ENCODE peak calls at places on chromosomes 1 and 21, in eight cellular contexts. I is spleen; Y is heart right ventricle; G is astrocyte of the spinal cord; T is CD4-positive, alpha-beta T cell; S is transverse colon; B is tibial nerve; N is NCI-H2081. R is an unnamed sample.

GRCh38 chr1:10626011-10626731 is 151.4 kb downstream of the PEX14 start:
- DNase-seq in N (no peak), T (no peak), I (peak), G (no peak), S (no peak), B (no peak), Y (no peak), R (no peak)

GRCh38 chr1:65165269-65166002 is 17.4 kb downstream of the AK4 start:
- DNase-seq in S (no peak), G (no peak), N (no peak), I (no peak), T (no peak), B (no peak), Y (peak), R (no peak)

GRCh38 chr1:168728452-168729404 is at the start of gene DPT:
- DNase-seq in Y (peak), T (no peak), I (no peak), S (no peak), G (no peak), B (peak), N (no peak), R (no peak)

GRCh38 chr1:85295006-85295431 is 18.6 kb upstream of the BCL10 start:
- DNase-seq in S (no peak), I (no peak), B (no peak), Y (no peak), N (no peak), G (peak), T (no peak), R (peak)

GRCh38 chr1:13723810-13724209 is 23.8 kb downstream of the PRDM2 start:
- DNase-seq in T (no peak), N (no peak), G (no peak), I (no peak), B (no peak), S (no peak), Y (no peak), R (no peak)

GRCh38 chr1:41894101-41894620 is 24.6 kb downstream of the HIVEP3 start:
- DNase-seq in S (no peak), G (no peak), B (no peak), I (no peak), Y (no peak), N (no peak), T (no peak), R (no peak)

GRCh38 chr1:28751315-28752056 is 14.7 kb downstream of the YTHDF2 start:
- DNase-seq in Y (no peak), G (peak), B (no peak), S (no peak), I (no peak), T (no peak), N (no peak), R (peak)

GRCh38 chr1:5297199-5297877 is 642.9 kb downstream of the AJAP1 start:
- DNase-seq in N (no peak), Y (peak), B (peak), I (no peak), T (no peak), G (no peak), S (no peak), R (no peak)

GRCh38 chr1:33319186-33319948 is 1.5 kb downstream of the A3GALT2 start:
- DNase-seq in B (no peak), T (no peak), G (no peak), N (no peak), I (peak), Y (no peak), S (no peak), R (no peak)

GRCh38 chr1:25549273-25550154 is 6.1 kb downstream of the LDLRAP1 start:
- DNase-seq in B (no peak), I (peak), S (peak), N (no peak), Y (peak), T (peak), G (peak), R (peak)

GRCh38 chr1:38046333-38046883 is at the start of gene POU3F1:
- DNase-seq in S (no peak), B (no peak), T (peak), N (no peak), I (peak), G (no peak), Y (peak), R (no peak)

GRCh38 chr1:31879981-31880608 is 58.1 kb downstream of the PTP4A2 start:
- DNase-seq in G (no peak), Y (no peak), S (no peak), I (no peak), T (no peak), B (no peak), N (no peak), R (no peak)

GRCh38 chr1:177340601-177341067 is 169.9 kb downstream of the BRINP2 start:
- DNase-seq in N (no peak), G (no peak), Y (no peak), S (no peak), B (no peak), I (no peak), T (no peak), R (no peak)

GRCh38 chr1:28313710-28314510 is 14.9 kb upstream of the MED18 start:
- DNase-seq in G (no peak), N (no peak), S (peak), I (peak), Y (no peak), T (no peak), B (no peak), R (peak)

GRCh38 chr21:34534522-34534921 is 22.5 kb upstream of the KCNE1 start:
- DNase-seq in Y (no peak), B (no peak), S (no peak), T (no peak), N (no peak), I (no peak), G (peak), R (no peak)

GRCh38 chr1:39898648-39899603 is 2.8 kb downstream of the MYCL start:
- DNase-seq in G (peak), S (peak), B (no peak), T (no peak), N (peak), I (no peak), Y (no peak), R (no peak)

GRCh38 chr1:89363638-89364536 is at the start of gene GBP6:
- DNase-seq in Y (peak), N (no peak), S (no peak), G (no peak), T (no peak), I (no peak), B (no peak), R (no peak)

GRCh38 chr1:224828691-224829090 is 100.8 kb upstream of the DNAH14 start:
- DNase-seq in N (no peak), B (no peak), I (no peak), Y (no peak), T (no peak), G (peak), S (no peak), R (no peak)

GRCh38 chr1:63915121-63915520 is 141.3 kb downstream of the ROR1 start:
- DNase-seq in Y (no peak), S (no peak), B (no peak), G (peak), I (no peak), T (no peak), N (no peak), R (no peak)

GRCh38 chr1:176515310-176515709 is 52.3 kb downstream of the PAPPA2 start:
- DNase-seq in Y (no peak), N (no peak), I (no peak), G (peak), S (no peak), B (no peak), T (no peak), R (peak)

GRCh38 chr1:90713741-90714509 is 3.2 kb downstream of the BARHL2 start:
- DNase-seq in I (no peak), Y (no peak), B (no peak), T (no peak), S (no peak), G (no peak), N (no peak), R (no peak)

GRCh38 chr1:95126846-95127245 is 9.7 kb downstream of the TLCD4 start:
- DNase-seq in G (no peak), N (no peak), I (no peak), T (no peak), Y (no peak), S (peak), B (no peak), R (no peak)

GRCh38 chr1:228781161-228781771 is 46.0 kb downstream of the RHOU start:
- DNase-seq in G (peak), B (no peak), S (no peak), T (no peak), Y (no peak), N (peak), I (no peak), R (no peak)